ENCODE peak calls at places on chromosomes 7 and 10, in nine cellular contexts. D is AG04449, Q is cardiac muscle cell, E is sigmoid colon, V is fibroblast of the aortic adventitia, G is osteocyte, C is Caco-2, F is neural progenitor cell, J is CD14-positive monocyte. R is an unnamed sample.
A peak's percentile ranks its signal among the peaks of the same experiment; 100 is the strongest.

GRCh38 chr7:27933691-27934565 is 194.0 kb downstream of the TAX1BP1 start:
- DNase-seq in V (peak; percentile 54), F (peak; percentile 61), E (no peak), J (no peak), Q (no peak), G (no peak), D (no peak), C (no peak), R (no peak)

GRCh38 chr10:122154733-122155366 is 116.2 kb upstream of the BTBD16 start:
- DNase-seq in D (no peak), C (no peak), V (peak; percentile 86), F (peak; percentile 66), G (no peak), E (peak; percentile 82), Q (peak; percentile 42), J (no peak), R (no peak)

GRCh38 chr10:55668326-55668922 is 692.6 kb downstream of the ZWINT start:
- DNase-seq in C (peak; percentile 64), E (no peak), J (no peak), G (no peak), F (peak; percentile 15), Q (peak; percentile 35), V (no peak), D (no peak), R (no peak)

GRCh38 chr10:15316144-15316543 is 54.9 kb downstream of the FAM171A1 start:
- DNase-seq in G (no peak), V (no peak), C (no peak), E (no peak), J (no peak), D (no peak), Q (no peak), F (no peak), R (no peak)

GRCh38 chr7:85770332-85770731 is 583.5 kb upstream of the SEMA3D start:
- DNase-seq in V (peak; percentile 13), Q (no peak), F (no peak), J (no peak), G (no peak), C (no peak), E (no peak), D (peak; percentile 29), R (no peak)

GRCh38 chr7:46157931-46158330 is 236.9 kb upstream of the IGFBP3 start:
- DNase-seq in G (no peak), E (no peak), J (no peak), F (no peak), Q (no peak), D (no peak), V (no peak), C (no peak), R (no peak)

GRCh38 chr7:77910124-77910523 is 111.6 kb downstream of the PHTF2 start:
- DNase-seq in D (no peak), G (no peak), V (no peak), Q (no peak), E (no peak), J (no peak), F (no peak), C (no peak), R (no peak)

GRCh38 chr7:112550468-112551060 is 69.8 kb downstream of the LSMEM1 start:
- DNase-seq in G (no peak), J (no peak), C (peak; percentile 67), E (no peak), D (peak; percentile 17), F (peak; percentile 42), V (peak; percentile 83), Q (peak; percentile 49), R (no peak)

GRCh38 chr10:125455855-125456254 is 227.1 kb downstream of the TEX36 start:
- DNase-seq in V (no peak), Q (no peak), J (no peak), G (no peak), E (no peak), D (no peak), C (no peak), F (peak; percentile 20), R (no peak)

GRCh38 chr10:8051851-8052257 is 2.6 kb upstream of the GATA3 start:
- DNase-seq in Q (no peak), F (peak; percentile 91), D (no peak), C (no peak), G (peak; percentile 71), E (no peak), V (no peak), J (no peak), R (no peak)

GRCh38 chr10:52677087-52677486 is 95.5 kb downstream of the MBL2 start:
- DNase-seq in G (no peak), Q (no peak), V (no peak), D (no peak), E (no peak), J (no peak), C (no peak), F (no peak), R (no peak)

DNA sequence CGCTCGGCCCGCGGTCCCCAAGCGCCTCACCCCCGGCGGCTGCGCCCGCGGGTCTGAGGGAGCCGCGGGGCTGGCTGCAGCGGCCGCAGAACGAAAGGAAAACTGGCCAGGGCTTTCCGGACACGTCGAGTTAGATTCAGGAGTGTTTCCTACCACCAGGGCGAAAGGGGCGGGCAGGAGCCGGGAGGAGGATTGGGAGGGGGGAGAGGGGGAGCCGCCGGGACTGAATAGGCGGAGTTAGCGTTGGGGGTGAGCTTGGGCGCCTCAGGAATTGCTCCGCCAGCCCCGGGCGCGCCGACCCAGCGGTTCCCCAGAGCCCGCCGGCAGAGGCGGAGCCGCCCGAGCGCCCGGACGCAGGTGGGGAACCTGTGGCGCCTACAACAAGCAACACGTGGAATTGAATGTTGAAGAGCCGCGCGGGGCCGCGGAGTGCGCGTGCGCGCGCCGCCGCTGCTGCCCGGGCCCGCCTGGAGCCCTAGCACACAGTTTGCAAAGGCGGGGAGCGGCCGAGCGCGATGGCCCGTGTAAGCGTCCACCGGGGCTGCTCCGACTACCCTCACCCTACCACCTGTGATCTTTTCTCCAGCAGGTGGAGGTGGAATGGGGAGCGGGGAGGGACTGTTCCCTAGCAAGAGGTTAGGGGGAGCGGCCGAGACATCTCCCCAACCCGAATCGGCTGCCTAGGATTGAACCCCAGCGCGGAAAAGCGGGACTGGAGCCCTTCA is at the start of gene CADPS2:
- DNase-seq in V (peak; percentile 84), E (peak; percentile 93), F (peak; percentile 92), D (no peak), J (no peak), G (no peak), C (peak; percentile 74), Q (peak; percentile 85), R (no peak)
- TF ChIP-seq CTCF in V (peak; percentile 52), E (peak; percentile 36), F (peak; percentile 34), D (peak; percentile 22), J (no peak), G (peak; percentile 23), C (peak; percentile 9), Q (peak; percentile 25), R (peak; percentile 40)

DNA sequence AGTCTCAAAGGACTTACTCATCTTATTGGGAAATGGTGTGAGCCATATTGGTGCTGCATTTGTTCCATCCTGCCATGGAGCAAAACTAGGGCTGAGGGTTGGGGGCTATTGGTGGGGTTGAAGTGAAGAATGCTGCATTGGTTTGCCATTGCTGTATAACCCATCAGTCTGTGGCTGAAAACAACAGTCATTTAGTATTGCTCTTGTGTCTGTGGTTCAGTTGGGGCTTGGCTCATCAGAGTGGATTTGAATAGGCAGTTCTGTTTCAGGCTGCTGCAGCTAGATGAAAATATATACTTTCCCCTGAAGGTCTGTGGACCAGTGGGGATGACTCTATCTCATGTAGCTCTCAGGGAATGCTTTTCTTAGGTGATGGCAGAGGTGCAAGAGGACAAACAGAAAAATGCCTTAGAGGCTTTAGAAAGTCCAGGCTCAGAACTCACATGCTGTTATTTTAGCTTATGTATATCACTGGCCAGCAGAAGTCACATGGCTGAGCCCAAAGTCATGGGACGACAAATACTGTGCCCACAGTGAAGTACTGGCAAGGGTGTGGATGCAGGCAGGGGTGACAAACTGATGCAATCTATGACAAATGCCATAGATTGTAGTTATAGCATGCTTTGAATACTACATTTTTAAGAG is 15.2 kb upstream of the EXOC6 start:
- DNase-seq in C (no peak), J (no peak), Q (no peak), G (no peak), E (no peak), F (no peak), D (no peak), V (no peak), R (no peak)
- TF ChIP-seq CTCF in C (no peak), J (no peak), Q (no peak), G (no peak), E (no peak), F (no peak), D (no peak), V (no peak), R (no peak)

GRCh38 chr10:110267246-110267645 is 37.5 kb downstream of the SMNDC1 start:
- DNase-seq in D (no peak), V (no peak), F (no peak), G (no peak), E (no peak), J (no peak), C (no peak), Q (no peak), R (no peak)

GRCh38 chr10:110265573-110266193 is 39.0 kb downstream of the SMNDC1 start:
- DNase-seq in D (no peak), V (no peak), C (no peak), F (no peak), Q (no peak), E (no peak), G (no peak), J (no peak), R (no peak)

GRCh38 chr10:110269641-110270318 is 34.9 kb downstream of the SMNDC1 start:
- DNase-seq in D (no peak), J (no peak), V (peak; percentile 38), C (no peak), E (no peak), Q (peak; percentile 42), F (no peak), G (no peak), R (no peak)

GRCh38 chr10:110268442-110268841 is 36.3 kb downstream of the SMNDC1 start:
- DNase-seq in G (no peak), D (no peak), F (no peak), V (peak; percentile 8), C (no peak), E (no peak), Q (peak; percentile 29), J (no peak), R (no peak)

DNA sequence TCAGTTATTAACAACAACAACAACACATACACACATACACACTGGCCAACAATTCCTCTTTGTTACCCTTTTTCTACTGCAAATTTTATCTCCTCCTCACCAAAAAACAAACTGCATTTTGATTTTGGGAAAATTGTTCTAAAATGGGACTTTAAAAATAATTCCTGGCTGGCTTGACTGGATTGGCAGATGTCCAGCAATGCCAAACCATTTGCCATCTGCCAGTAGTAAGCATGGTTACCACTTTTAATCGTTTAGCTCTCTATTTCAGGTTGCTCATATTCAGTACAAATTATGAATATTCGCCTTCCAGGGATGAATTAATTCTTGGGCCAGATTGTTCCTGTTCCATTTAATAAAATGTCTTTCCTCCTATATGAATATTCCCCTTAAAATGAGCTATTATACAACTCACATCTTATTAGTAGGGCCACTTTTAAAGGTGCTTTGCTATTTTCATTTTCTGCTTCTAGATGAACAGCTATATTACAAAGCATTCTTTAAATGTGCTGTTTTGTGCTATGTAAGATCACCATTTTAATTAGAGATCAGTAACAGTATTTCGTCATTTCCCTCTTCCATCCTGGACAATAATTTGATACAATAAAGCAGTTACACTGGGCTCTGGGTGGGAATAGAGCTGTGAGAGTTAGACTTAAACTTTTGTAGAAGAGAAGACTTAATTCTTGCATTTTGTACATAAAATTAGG is 35.6 kb downstream of the SMNDC1 start:
- DNase-seq in Q (no peak), J (no peak), G (no peak), C (no peak), V (no peak), E (no peak), D (no peak), F (no peak), R (no peak)
- TF ChIP-seq CTCF in Q (no peak), J (no peak), G (no peak), C (no peak), V (no peak), E (no peak), D (no peak), F (no peak), R (no peak)

GRCh38 chr7:15836041-15836440 is 149.6 kb upstream of the MEOX2 start:
- DNase-seq in V (peak; percentile 19), Q (no peak), D (peak; percentile 44), G (no peak), C (no peak), E (no peak), F (no peak), J (no peak), R (no peak)
- TF ChIP-seq CTCF in V (no peak), Q (no peak), D (no peak), G (no peak), C (no peak), E (no peak), F (no peak), J (no peak), R (no peak)